ENCODE peak calls at places on chromosomes 12 and 14, in seven cellular contexts. One of them, this sample, is unnamed.
A peak's percentile ranks its signal among the peaks of the same experiment; 100 is the strongest.

GRCh38 chr14:95300002-95300696 is 19.6 kb downstream of the CLMN start:
- DNase-seq in AG04449: no peak
- DNase-seq in heart left ventricle: no peak
- DNase-seq in prostate gland: no peak
- DNase-seq in Calu3: no peak
- DNase-seq in HFF-Myc: no peak
- DNase-seq in type B pancreatic cell: no peak
- DNase-seq in this sample: no peak

GRCh38 chr12:75482636-75483035 is 2.1 kb downstream of the GLIPR1 start:
- DNase-seq in AG04449: no peak
- DNase-seq in heart left ventricle: no peak
- DNase-seq in prostate gland: no peak
- DNase-seq in Calu3: no peak
- DNase-seq in HFF-Myc: no peak
- DNase-seq in type B pancreatic cell: no peak
- DNase-seq in this sample: no peak

GRCh38 chr12:24948452-24948815 is 467 bp downstream of the BCAT1 start:
- DNase-seq in AG04449: no peak
- DNase-seq in heart left ventricle: no peak
- DNase-seq in prostate gland: no peak
- DNase-seq in Calu3: no peak
- DNase-seq in HFF-Myc: no peak
- DNase-seq in type B pancreatic cell: no peak
- DNase-seq in this sample: peak; percentile 17

GRCh38 chr12:102776041-102776440 is 141.0 kb downstream of the PAH start:
- DNase-seq in AG04449: no peak
- DNase-seq in heart left ventricle: no peak
- DNase-seq in prostate gland: no peak
- DNase-seq in Calu3: no peak
- DNase-seq in HFF-Myc: no peak
- DNase-seq in type B pancreatic cell: no peak
- DNase-seq in this sample: no peak

GRCh38 chr14:38121280-38121679 is 86.4 kb upstream of the SSTR1 start:
- DNase-seq in AG04449: no peak
- DNase-seq in heart left ventricle: no peak
- DNase-seq in prostate gland: no peak
- DNase-seq in Calu3: no peak
- DNase-seq in HFF-Myc: no peak
- DNase-seq in type B pancreatic cell: no peak
- DNase-seq in this sample: no peak

GRCh38 chr12:47651368-47652254 is 54.2 kb downstream of the RPAP3 start:
- DNase-seq in AG04449: peak; percentile 4
- DNase-seq in heart left ventricle: peak; percentile 61
- DNase-seq in prostate gland: peak; percentile 43
- DNase-seq in Calu3: peak; percentile 23
- DNase-seq in HFF-Myc: peak; percentile 39
- DNase-seq in type B pancreatic cell: no peak
- DNase-seq in this sample: peak; percentile 40

GRCh38 chr14:51828017-51828797 is 32.2 kb upstream of the GNG2 start:
- DNase-seq in AG04449: no peak
- DNase-seq in heart left ventricle: peak; percentile 30
- DNase-seq in prostate gland: no peak
- DNase-seq in Calu3: peak; percentile 60
- DNase-seq in HFF-Myc: no peak
- DNase-seq in type B pancreatic cell: no peak
- DNase-seq in this sample: no peak

GRCh38 chr14:96722751-96723150 is 74.4 kb upstream of the VRK1 start:
- DNase-seq in AG04449: no peak
- DNase-seq in heart left ventricle: no peak
- DNase-seq in prostate gland: no peak
- DNase-seq in Calu3: no peak
- DNase-seq in HFF-Myc: no peak
- DNase-seq in type B pancreatic cell: no peak
- DNase-seq in this sample: no peak

GRCh38 chr12:76144253-76144564 is 59.7 kb upstream of the NAP1L1 start:
- DNase-seq in AG04449: no peak
- DNase-seq in heart left ventricle: no peak
- DNase-seq in prostate gland: no peak
- DNase-seq in Calu3: peak; percentile 46
- DNase-seq in HFF-Myc: no peak
- DNase-seq in type B pancreatic cell: no peak
- DNase-seq in this sample: no peak

GRCh38 chr12:6039894-6040601 is 84.4 kb downstream of the VWF start:
- DNase-seq in AG04449: no peak
- DNase-seq in heart left ventricle: no peak
- DNase-seq in prostate gland: peak; percentile 57
- DNase-seq in Calu3: peak; percentile 65
- DNase-seq in HFF-Myc: peak; percentile 53
- DNase-seq in type B pancreatic cell: no peak
- DNase-seq in this sample: peak; percentile 65

GRCh38 chr12:3704512-3705348 is 48.2 kb downstream of the CRACR2A start:
- DNase-seq in AG04449: no peak
- DNase-seq in heart left ventricle: no peak
- DNase-seq in prostate gland: no peak
- DNase-seq in Calu3: no peak
- DNase-seq in HFF-Myc: no peak
- DNase-seq in type B pancreatic cell: no peak
- DNase-seq in this sample: no peak

DNA sequence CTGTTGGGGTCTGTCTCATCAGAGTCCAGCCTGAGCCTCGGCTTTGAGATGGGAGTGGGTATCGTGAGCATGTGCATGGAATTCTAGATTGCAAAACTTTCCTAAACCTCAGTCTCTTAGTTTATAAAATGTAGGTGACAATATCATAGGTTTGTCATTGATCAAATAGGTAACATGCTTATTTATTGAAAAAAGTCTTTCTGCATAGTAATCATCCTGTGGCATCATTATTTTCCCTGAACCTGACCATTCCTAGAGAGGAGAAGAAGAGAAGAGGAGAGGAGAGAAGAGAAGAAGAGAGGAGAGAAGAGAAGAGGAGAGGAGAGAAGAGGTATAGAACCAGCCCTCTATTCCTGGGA is 4.1 kb downstream of the SMIM41 start:
- DNase-seq in AG04449: no peak
- DNase-seq in heart left ventricle: no peak
- DNase-seq in prostate gland: no peak
- DNase-seq in Calu3: no peak
- DNase-seq in HFF-Myc: no peak
- DNase-seq in type B pancreatic cell: no peak
- DNase-seq in this sample: no peak
- TF ChIP-seq CTCF in AG04449: no peak
- TF ChIP-seq CTCF in heart left ventricle: no peak
- TF ChIP-seq CTCF in prostate gland: no peak
- TF ChIP-seq CTCF in Calu3: no peak
- TF ChIP-seq CTCF in HFF-Myc: no peak
- TF ChIP-seq CTCF in type B pancreatic cell: no peak
- TF ChIP-seq CTCF in this sample: no peak

DNA sequence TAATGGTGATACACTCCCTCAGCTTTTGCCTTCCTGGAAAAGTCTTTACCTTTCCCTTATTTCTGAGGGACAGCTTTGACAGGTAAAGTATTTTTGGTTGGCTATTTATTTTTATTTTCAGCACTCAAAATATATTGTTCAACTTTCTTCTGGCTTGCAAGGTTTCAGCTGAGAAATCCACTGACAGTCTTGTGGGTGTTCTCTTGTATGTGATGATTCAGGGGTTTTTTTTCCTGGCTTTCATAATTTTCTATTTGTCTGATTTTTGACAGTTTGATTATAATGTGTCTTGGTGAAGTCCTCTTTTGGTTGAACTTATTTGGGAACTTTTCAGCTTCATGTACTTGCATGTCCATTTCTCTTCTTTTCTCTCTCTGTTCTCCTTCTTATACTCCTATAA is 73.7 kb upstream of the OTOGL start:
- DNase-seq in AG04449: no peak
- DNase-seq in heart left ventricle: no peak
- DNase-seq in prostate gland: no peak
- DNase-seq in Calu3: no peak
- DNase-seq in HFF-Myc: no peak
- DNase-seq in type B pancreatic cell: no peak
- DNase-seq in this sample: no peak
- TF ChIP-seq CTCF in AG04449: no peak
- TF ChIP-seq CTCF in heart left ventricle: no peak
- TF ChIP-seq CTCF in prostate gland: no peak
- TF ChIP-seq CTCF in Calu3: no peak
- TF ChIP-seq CTCF in HFF-Myc: no peak
- TF ChIP-seq CTCF in type B pancreatic cell: no peak
- TF ChIP-seq CTCF in this sample: no peak

GRCh38 chr12:56593909-56594621 is 36.1 kb downstream of the BAZ2A start:
- DNase-seq in AG04449: peak; percentile 46
- DNase-seq in heart left ventricle: no peak
- DNase-seq in prostate gland: peak; percentile 16
- DNase-seq in Calu3: peak; percentile 67
- DNase-seq in HFF-Myc: peak; percentile 53
- DNase-seq in type B pancreatic cell: no peak
- DNase-seq in this sample: peak; percentile 73

GRCh38 chr12:56591961-56592360 is 38.2 kb downstream of the BAZ2A start:
- DNase-seq in AG04449: no peak
- DNase-seq in heart left ventricle: no peak
- DNase-seq in prostate gland: no peak
- DNase-seq in Calu3: no peak
- DNase-seq in HFF-Myc: no peak
- DNase-seq in type B pancreatic cell: no peak
- DNase-seq in this sample: no peak

GRCh38 chr12:56589783-56590182 is 40.3 kb downstream of the BAZ2A start:
- DNase-seq in AG04449: no peak
- DNase-seq in heart left ventricle: no peak
- DNase-seq in prostate gland: no peak
- DNase-seq in Calu3: no peak
- DNase-seq in HFF-Myc: no peak
- DNase-seq in type B pancreatic cell: no peak
- DNase-seq in this sample: no peak

GRCh38 chr12:56591111-56591510 is 39.0 kb downstream of the BAZ2A start:
- DNase-seq in AG04449: no peak
- DNase-seq in heart left ventricle: no peak
- DNase-seq in prostate gland: no peak
- DNase-seq in Calu3: no peak
- DNase-seq in HFF-Myc: no peak
- DNase-seq in type B pancreatic cell: no peak
- DNase-seq in this sample: no peak

DNA sequence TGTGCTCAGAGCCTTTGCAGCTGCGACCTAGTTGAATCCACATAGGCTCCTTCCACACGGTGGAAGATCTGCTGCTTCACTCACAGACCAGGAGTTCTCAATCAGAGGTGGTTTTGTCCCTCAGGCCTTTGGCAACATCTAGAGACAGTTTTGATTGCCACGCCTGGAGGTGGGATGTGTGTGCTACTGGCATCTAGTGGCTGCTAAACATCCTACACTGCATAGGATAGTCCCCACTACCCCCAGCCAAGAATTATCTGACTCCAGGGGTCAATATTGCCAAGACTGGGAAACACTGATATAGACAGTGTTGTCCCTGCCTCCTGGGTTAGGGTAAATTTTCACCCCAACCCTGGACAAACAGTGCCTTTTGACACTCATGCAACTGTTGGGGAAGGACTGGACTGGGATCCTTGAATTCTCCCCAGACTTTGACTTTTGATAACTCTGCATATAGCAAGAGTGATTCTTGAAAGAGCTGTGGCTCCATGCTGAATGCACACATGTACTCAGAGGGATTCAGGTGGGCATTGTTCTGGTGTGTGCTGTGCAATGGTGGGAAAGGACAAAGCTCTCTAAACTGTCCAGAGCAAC is 39.8 kb downstream of the BAZ2A start:
- DNase-seq in AG04449: no peak
- DNase-seq in heart left ventricle: no peak
- DNase-seq in prostate gland: no peak
- DNase-seq in Calu3: no peak
- DNase-seq in HFF-Myc: no peak
- DNase-seq in type B pancreatic cell: no peak
- DNase-seq in this sample: no peak
- TF ChIP-seq CTCF in AG04449: peak; percentile 41
- TF ChIP-seq CTCF in heart left ventricle: no peak
- TF ChIP-seq CTCF in prostate gland: no peak
- TF ChIP-seq CTCF in Calu3: peak; percentile 16
- TF ChIP-seq CTCF in HFF-Myc: peak; percentile 49
- TF ChIP-seq CTCF in type B pancreatic cell: peak; percentile 57
- TF ChIP-seq CTCF in this sample: no peak

GRCh38 chr12:72560370-72560769 is 288.2 kb downstream of the TRHDE start:
- DNase-seq in AG04449: no peak
- DNase-seq in heart left ventricle: no peak
- DNase-seq in prostate gland: no peak
- DNase-seq in Calu3: no peak
- DNase-seq in HFF-Myc: no peak
- DNase-seq in type B pancreatic cell: no peak
- DNase-seq in this sample: no peak
- TF ChIP-seq CTCF in AG04449: no peak
- TF ChIP-seq CTCF in heart left ventricle: no peak
- TF ChIP-seq CTCF in prostate gland: no peak
- TF ChIP-seq CTCF in Calu3: no peak
- TF ChIP-seq CTCF in HFF-Myc: no peak
- TF ChIP-seq CTCF in type B pancreatic cell: peak; percentile 37
- TF ChIP-seq CTCF in this sample: no peak

GRCh38 chr12:7937867-7938506 is 2.0 kb upstream of the SLC2A3 start:
- DNase-seq in AG04449: no peak
- DNase-seq in heart left ventricle: no peak
- DNase-seq in prostate gland: no peak
- DNase-seq in Calu3: no peak
- DNase-seq in HFF-Myc: peak; percentile 7
- DNase-seq in type B pancreatic cell: no peak
- DNase-seq in this sample: no peak
- TF ChIP-seq CTCF in AG04449: no peak
- TF ChIP-seq CTCF in heart left ventricle: peak; percentile 15
- TF ChIP-seq CTCF in prostate gland: no peak
- TF ChIP-seq CTCF in Calu3: peak; percentile 26
- TF ChIP-seq CTCF in HFF-Myc: no peak
- TF ChIP-seq CTCF in type B pancreatic cell: peak; percentile 67
- TF ChIP-seq CTCF in this sample: peak; percentile 22

DNA sequence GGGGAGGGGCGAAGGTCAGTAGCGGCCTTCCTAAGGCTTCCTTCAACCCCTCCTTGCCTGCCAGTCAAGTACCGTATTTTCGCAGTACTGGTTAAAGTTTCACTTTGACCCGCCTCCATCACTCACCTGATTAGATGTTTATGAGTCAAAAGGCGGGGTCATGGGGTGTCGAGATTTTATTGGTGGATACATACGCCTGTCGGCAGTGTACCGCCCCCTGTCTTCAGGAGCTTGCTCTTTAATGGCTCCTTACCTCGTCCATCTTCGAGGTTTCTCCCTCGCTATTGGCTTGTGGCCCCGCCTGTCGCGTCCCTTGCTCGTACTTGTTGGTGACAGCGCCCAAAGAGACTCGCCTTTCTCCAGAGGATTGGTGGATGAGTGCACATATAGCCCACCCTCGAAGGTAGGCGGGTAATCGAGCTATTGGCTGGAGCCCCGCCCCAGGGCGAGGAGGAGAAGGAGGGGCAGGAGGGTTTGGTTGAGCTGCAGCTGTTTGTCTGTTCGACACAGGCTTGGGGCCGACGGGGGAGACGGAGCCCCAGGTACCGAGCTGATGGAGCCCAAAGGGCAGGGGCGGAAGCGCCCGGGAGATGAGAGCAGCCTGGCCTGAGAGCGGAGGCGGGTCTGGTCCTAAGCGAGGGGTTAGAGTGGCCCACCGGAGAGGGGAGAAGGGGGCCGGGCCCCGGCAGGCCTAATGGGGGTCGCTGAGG is at the start of gene RAB5B:
- DNase-seq in AG04449: peak; percentile 100
- DNase-seq in heart left ventricle: peak; percentile 100
- DNase-seq in prostate gland: peak; percentile 100
- DNase-seq in Calu3: peak; percentile 99
- DNase-seq in HFF-Myc: peak; percentile 100
- DNase-seq in type B pancreatic cell: peak; percentile 97
- DNase-seq in this sample: peak; percentile 91
- TF ChIP-seq CTCF in AG04449: no peak
- TF ChIP-seq CTCF in heart left ventricle: peak; percentile 9
- TF ChIP-seq CTCF in prostate gland: peak; percentile 50
- TF ChIP-seq CTCF in Calu3: peak; percentile 14
- TF ChIP-seq CTCF in HFF-Myc: no peak
- TF ChIP-seq CTCF in type B pancreatic cell: no peak
- TF ChIP-seq CTCF in this sample: peak; percentile 74

GRCh38 chr14:86961106-86961716 is 1031.8 kb downstream of the GALC start:
- DNase-seq in AG04449: no peak
- DNase-seq in heart left ventricle: no peak
- DNase-seq in prostate gland: no peak
- DNase-seq in Calu3: peak; percentile 4
- DNase-seq in HFF-Myc: no peak
- DNase-seq in type B pancreatic cell: no peak
- DNase-seq in this sample: peak; percentile 21
- TF ChIP-seq CTCF in AG04449: peak; percentile 57
- TF ChIP-seq CTCF in heart left ventricle: no peak
- TF ChIP-seq CTCF in prostate gland: no peak
- TF ChIP-seq CTCF in Calu3: no peak
- TF ChIP-seq CTCF in HFF-Myc: peak; percentile 48
- TF ChIP-seq CTCF in type B pancreatic cell: peak; percentile 71
- TF ChIP-seq CTCF in this sample: peak; percentile 75